ENCODE peak calls at places on chromosome 20, in four cellular contexts. L is A549, F is heart right ventricle, A is PC-9. Q is an unnamed sample.

GRCh38 chr20:9179867-9180266 is 111.0 kb downstream of the PLCB4 start:
- DNase-seq in A (no peak), F (no peak), L (no peak), Q (no peak)

GRCh38 chr20:57244627-57245214 is 21.7 kb downstream of the BMP7 start:
- DNase-seq in F (no peak), A (no peak), L (no peak), Q (no peak)

GRCh38 chr20:1473244-1473635 is 6.6 kb upstream of the NSFL1C start:
- DNase-seq in A (no peak), L (no peak), F (no peak), Q (no peak)

GRCh38 chr20:59814835-59815340 is 118.5 kb downstream of the SYCP2 start:
- DNase-seq in L (no peak), F (no peak), A (no peak), Q (no peak)

GRCh38 chr20:3195607-3196230 is 8.8 kb downstream of the DDRGK1 start:
- DNase-seq in A (no peak), L (no peak), F (no peak), Q (no peak)

GRCh38 chr20:8012724-8013123 is 6.8 kb downstream of the TMX4 start:
- DNase-seq in F (no peak), A (no peak), L (no peak), Q (no peak)

GRCh38 chr20:6837730-6838129 is 70.2 kb downstream of the BMP2 start:
- DNase-seq in L (no peak), F (no peak), A (no peak), Q (no peak)

GRCh38 chr20:10802201-10802600 is 128.4 kb upstream of the JAG1 start:
- DNase-seq in F (no peak), L (no peak), A (no peak), Q (no peak)

GRCh38 chr20:15242773-15243172 is 905.4 kb upstream of the FLRT3 start:
- DNase-seq in L (no peak), A (no peak), F (no peak), Q (no peak)

GRCh38 chr20:57659789-57660509 is 39.7 kb upstream of the ZBP1 start:
- DNase-seq in L (no peak), A (no peak), F (no peak), Q (peak; percentile 35)

GRCh38 chr20:59150821-59151251 is 12.8 kb upstream of the ZNF831 start:
- DNase-seq in L (no peak), A (no peak), F (no peak), Q (no peak)

GRCh38 chr20:22548040-22548439 is 36.3 kb downstream of the FOXA2 start:
- DNase-seq in A (no peak), L (no peak), F (no peak), Q (no peak)

GRCh38 chr20:7375905-7376304 is 564.4 kb downstream of the HAO1 start:
- DNase-seq in F (no peak), L (peak; percentile 31), A (no peak), Q (no peak)

GRCh38 chr20:41219824-41220223 is 82.5 kb downstream of the PLCG1 start:
- DNase-seq in L (no peak), F (no peak), A (no peak), Q (no peak)

GRCh38 chr20:17611290-17611539 is 41.3 kb downstream of the DSTN start:
- DNase-seq in A (no peak), F (no peak), L (peak; percentile 66), Q (peak; percentile 63)

GRCh38 chr20:60148885-60149284 is 190.7 kb downstream of the CDH26 start:
- DNase-seq in L (no peak), F (no peak), A (no peak), Q (no peak)

GRCh38 chr20:18524646-18525045 is 16.9 kb downstream of the SEC23B start:
- DNase-seq in A (peak; percentile 63), F (no peak), L (peak; percentile 54), Q (no peak)

GRCh38 chr20:60295214-60295613 is 337.0 kb downstream of the CDH26 start:
- DNase-seq in L (no peak), F (no peak), A (no peak), Q (no peak)

GRCh38 chr20:5402903-5403531 is 86.3 kb upstream of the PROKR2 start:
- DNase-seq in L (peak; percentile 53), F (no peak), A (peak; percentile 17), Q (no peak)

GRCh38 chr20:17568972-17569471 is 853 bp upstream of the DSTN start:
- DNase-seq in L (peak; percentile 98), F (peak; percentile 80), A (peak; percentile 94), Q (peak; percentile 77)

GRCh38 chr20:46209930-46210671 is 92.0 kb downstream of the CD40 start:
- DNase-seq in F (no peak), L (no peak), A (no peak), Q (no peak)

GRCh38 chr20:53984781-53985518 is 85.4 kb downstream of the BCAS1 start:
- DNase-seq in L (no peak), A (no peak), F (no peak), Q (no peak)

GRCh38 chr20:51985013-51985415 is 182.7 kb upstream of the SALL4 start:
- DNase-seq in L (peak; percentile 82), F (no peak), A (peak; percentile 18), Q (no peak)

GRCh38 chr20:38296433-38296832 is 7.5 kb upstream of the BPI start:
- DNase-seq in L (no peak), F (no peak), A (no peak), Q (no peak)

GRCh38 chr20:5569021-5569420 is 181.2 kb upstream of the SHLD1 start:
- DNase-seq in F (no peak), L (peak; percentile 75), A (peak; percentile 31), Q (no peak)

GRCh38 chr20:50429412-50429811 is 80.8 kb upstream of the PTPN1 start:
- DNase-seq in L (no peak), A (no peak), F (no peak), Q (no peak)
- H3K27ac ChIP-seq in L (peak overlapping the region; percentile 76), A (no peak overlapping the region), F (no peak overlapping the region), Q (no peak overlapping the region)

GRCh38 chr20:50306478-50307423 is 116.1 kb downstream of the CEBPB start:
- DNase-seq in F (no peak), A (no peak), L (no peak), Q (peak; percentile 23)

GRCh38 chr20:50304501-50304856 is 113.8 kb downstream of the CEBPB start:
- DNase-seq in L (no peak), A (no peak), F (peak; percentile 82), Q (peak; percentile 85)

GRCh38 chr20:50303573-50304500 is 113.2 kb downstream of the CEBPB start:
- DNase-seq in A (no peak), F (peak; percentile 79), L (no peak), Q (peak; percentile 82)

GRCh38 chr20:50305636-50306477 is 115.2 kb downstream of the CEBPB start:
- DNase-seq in A (peak; percentile 55), L (peak; percentile 80), F (no peak), Q (peak; percentile 92)

GRCh38 chr20:50304883-50305635 is 114.4 kb downstream of the CEBPB start:
- DNase-seq in L (no peak), F (peak; percentile 87), A (no peak), Q (peak; percentile 95)
- TF ChIP-seq CTCF in L (no peak), F (no peak), A (no peak), Q (no peak)

DNA sequence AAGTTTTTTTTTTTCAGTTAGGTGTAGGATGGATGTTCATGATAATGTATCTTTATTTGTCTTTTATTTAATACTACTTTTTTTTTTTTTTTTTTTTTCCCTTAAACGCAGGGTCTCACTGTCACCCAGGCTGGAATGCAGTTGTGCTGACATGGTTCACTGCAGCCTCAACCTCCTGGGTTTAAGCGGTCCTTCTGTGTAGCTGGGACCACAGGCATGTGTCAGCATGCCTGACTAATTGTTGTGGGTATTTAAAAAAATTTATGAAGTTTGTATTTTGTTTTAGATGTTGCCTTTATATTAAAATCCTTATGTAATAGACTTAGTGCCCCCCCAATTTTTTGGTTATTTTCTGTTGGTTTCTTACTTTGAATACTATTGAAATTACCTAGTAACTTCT is 42.6 kb downstream of the NCOA3 start:
- DNase-seq in F (no peak), A (peak; percentile 35), L (no peak), Q (no peak)
- H3K4me1 ChIP-seq in F (peaks cover 41% of the 10 kb centered on the region), A (peaks cover 56% of the 10 kb centered on the region), L (peaks cover 64% of the 10 kb centered on the region), Q (no peaks in the 10 kb centered on the region)

DNA sequence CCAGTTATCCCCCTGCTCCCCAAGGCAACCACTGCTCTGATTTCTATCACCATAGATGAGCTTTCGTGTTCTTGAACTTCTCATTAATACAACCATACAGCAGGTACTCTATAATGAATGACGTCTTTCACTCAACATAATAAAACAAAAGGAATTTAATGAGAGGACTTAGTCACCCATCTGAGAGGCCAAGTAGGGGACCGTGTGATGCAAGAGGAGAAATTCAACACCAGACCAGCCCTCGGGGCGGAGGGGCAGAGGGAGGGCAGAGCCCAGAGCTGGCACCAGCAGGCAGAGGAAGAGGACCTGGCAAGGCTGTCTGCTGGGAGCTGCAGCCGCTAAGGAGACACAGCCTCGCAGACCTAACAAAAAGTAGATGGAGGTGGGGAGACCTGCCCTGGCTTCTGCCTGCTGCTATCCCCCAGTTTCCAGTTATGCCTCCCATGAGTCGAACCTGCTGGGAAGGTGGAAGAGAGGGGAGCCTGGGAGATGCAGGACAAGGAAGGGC is 13.7 kb downstream of the CCN5 start:
- DNase-seq in A (peak; percentile 96), L (peak; percentile 97), F (peak; percentile 71), Q (peak; percentile 59)
- H3K27ac ChIP-seq in A (peak overlapping the region; percentile 49), L (peak overlapping the region; percentile 96), F (peak overlapping the region; percentile 44), Q (no peak overlapping the region)

GRCh38 chr20:20821496-20822260 is 109.2 kb upstream of the RALGAPA2 start:
- DNase-seq in L (no peak), A (no peak), F (no peak), Q (no peak)

GRCh38 chr20:20823469-20823868 is 111.0 kb upstream of the RALGAPA2 start:
- DNase-seq in A (no peak), F (no peak), L (no peak), Q (no peak)

GRCh38 chr20:20816969-20817368 is 104.5 kb upstream of the RALGAPA2 start:
- DNase-seq in L (no peak), F (no peak), A (no peak), Q (no peak)

GRCh38 chr20:20820780-20821495 is 108.5 kb upstream of the RALGAPA2 start:
- DNase-seq in L (no peak), F (no peak), A (no peak), Q (no peak)

DNA sequence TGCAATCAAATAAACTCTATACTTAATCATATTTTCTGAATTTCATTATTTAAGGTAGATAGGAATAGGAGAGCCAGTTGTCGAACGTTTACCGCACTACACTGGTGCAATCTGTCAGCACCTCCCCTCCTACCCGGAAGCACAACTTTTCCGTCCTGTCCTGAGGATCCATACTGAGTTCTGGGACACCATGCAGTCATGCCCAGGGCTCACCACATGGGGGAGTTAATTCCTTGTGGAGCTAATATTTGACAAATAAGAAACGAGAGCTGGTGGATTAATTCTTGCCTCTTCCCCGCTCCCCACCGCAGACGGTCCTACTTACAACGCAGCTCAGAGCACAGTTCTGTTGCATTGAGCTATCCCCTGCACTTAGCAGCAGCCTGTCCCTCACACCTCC is 107.7 kb upstream of the RALGAPA2 start:
- DNase-seq in F (no peak), A (no peak), L (peak; percentile 36), Q (no peak)
- TF ChIP-seq CTCF in F (peak; percentile 41), A (peak; percentile 43), L (no peak), Q (peak; percentile 47)

GRCh38 chr20:44649976-44650375 is 1.5 kb downstream of the ADA start:
- DNase-seq in A (no peak), L (no peak), F (no peak), Q (no peak)
- H3K4me1 ChIP-seq in A (peaks cover 17% of the 10 kb centered on the region), L (peaks cover 28% of the 10 kb centered on the region), F (peaks cover 40% of the 10 kb centered on the region), Q (no peaks in the 10 kb centered on the region)

Q was measured in right lobe of liver.